ENCODE peak calls at places on chromosomes 13 and 19, in ten cellular contexts. E is heart right ventricle; Z is NB4; H is AG04449; U is A549; J is AG04450; B is PC-3; D is PC-9; R is GM23248; T is CD8-positive, alpha-beta memory T cell. M is an unnamed sample.

GRCh38 chr19:44681992-44682790 is 10.9 kb downstream of the CEACAM19 start:
- DNase-seq in E (no peak), Z (no peak), H (no peak), U (no peak), J (no peak), B (no peak), D (no peak), R (no peak), T (no peak), M (no peak)

GRCh38 chr19:2050991-2051770 is at the start of gene MKNK2:
- DNase-seq in E (peak), Z (peak), H (no peak), U (peak), J (peak), B (peak), D (peak), R (peak), T (peak), M (peak)

GRCh38 chr19:47865166-47865565 is 6.1 kb downstream of the TPRX2 start:
- DNase-seq in E (no peak), Z (no peak), H (no peak), U (no peak), J (no peak), B (no peak), D (no peak), R (no peak), T (no peak), M (no peak)

GRCh38 chr19:58279042-58279924 is 528 bp downstream of the ZNF8 start:
- DNase-seq in E (peak), Z (peak), H (no peak), U (peak), J (peak), B (peak), D (peak), R (peak), T (peak), M (peak)

GRCh38 chr19:43476606-43477005 is 11.2 kb upstream of the LYPD3 start:
- DNase-seq in E (no peak), Z (no peak), H (peak), U (no peak), J (peak), B (peak), D (peak), R (peak), T (no peak), M (peak)

GRCh38 chr13:101708115-101708514 is 255.6 kb downstream of the ITGBL1 start:
- DNase-seq in E (no peak), Z (no peak), H (no peak), U (no peak), J (no peak), B (no peak), D (no peak), R (no peak), T (no peak), M (no peak)

GRCh38 chr19:9847087-9847671 is 12.1 kb downstream of the PIN1 start:
- DNase-seq in E (no peak), Z (peak), H (peak), U (peak), J (peak), B (peak), D (no peak), R (peak), T (no peak), M (peak)

GRCh38 chr19:2500861-2501260 is 24.9 kb downstream of the GADD45B start:
- DNase-seq in E (no peak), Z (no peak), H (no peak), U (no peak), J (no peak), B (no peak), D (no peak), R (no peak), T (no peak), M (no peak)

GRCh38 chr13:64186503-64186902 is 2770.9 kb upstream of the PCDH20 start:
- DNase-seq in E (no peak), Z (no peak), H (peak), U (no peak), J (no peak), B (no peak), D (no peak), R (no peak), T (no peak), M (no peak)

GRCh38 chr13:108915634-108916497 is 286.5 kb downstream of the MYO16 start:
- DNase-seq in E (peak), Z (peak), H (no peak), U (peak), J (peak), B (peak), D (peak), R (peak), T (no peak), M (peak)

GRCh38 chr13:95375706-95376105 is 74.5 kb upstream of the ABCC4 start:
- DNase-seq in E (no peak), Z (no peak), H (no peak), U (no peak), J (no peak), B (no peak), D (no peak), R (no peak), T (no peak), M (no peak)

GRCh38 chr13:32587014-32587773 is 942 bp downstream of the PDS5B start:
- DNase-seq in E (peak), Z (peak), H (no peak), U (peak), J (no peak), B (peak), D (peak), R (peak), T (peak), M (peak)

GRCh38 chr19:656751-657559 is 6.1 kb downstream of the RNF126 start:
- DNase-seq in E (no peak), Z (no peak), H (no peak), U (no peak), J (no peak), B (no peak), D (no peak), R (no peak), T (no peak), M (no peak)

GRCh38 chr13:37290691-37291090 is 185.2 kb upstream of the CSNK1A1L start:
- DNase-seq in E (no peak), Z (no peak), H (no peak), U (no peak), J (no peak), B (no peak), D (no peak), R (no peak), T (no peak), M (no peak)

GRCh38 chr19:32012886-32013635 is 332.3 kb upstream of the ZNF507 start:
- DNase-seq in E (no peak), Z (no peak), H (no peak), U (no peak), J (no peak), B (no peak), D (no peak), R (no peak), T (no peak), M (no peak)

GRCh38 chr13:44155422-44156293 is 218.0 kb upstream of the SERP2 start:
- DNase-seq in E (peak), Z (no peak), H (no peak), U (no peak), J (no peak), B (no peak), D (no peak), R (peak), T (no peak), M (peak)

GRCh38 chr13:44157614-44158013 is 216.0 kb upstream of the SERP2 start:
- DNase-seq in E (no peak), Z (no peak), H (no peak), U (no peak), J (no peak), B (no peak), D (no peak), R (no peak), T (no peak), M (no peak)

GRCh38 chr13:44158055-44158655 is 215.5 kb upstream of the SERP2 start:
- DNase-seq in E (no peak), Z (no peak), H (no peak), U (no peak), J (no peak), B (no peak), D (no peak), R (no peak), T (no peak), M (no peak)

GRCh38 chr13:44158741-44159632 is 214.6 kb upstream of the SERP2 start:
- DNase-seq in E (no peak), Z (no peak), H (no peak), U (no peak), J (no peak), B (no peak), D (no peak), R (no peak), T (no peak), M (peak)

DNA sequence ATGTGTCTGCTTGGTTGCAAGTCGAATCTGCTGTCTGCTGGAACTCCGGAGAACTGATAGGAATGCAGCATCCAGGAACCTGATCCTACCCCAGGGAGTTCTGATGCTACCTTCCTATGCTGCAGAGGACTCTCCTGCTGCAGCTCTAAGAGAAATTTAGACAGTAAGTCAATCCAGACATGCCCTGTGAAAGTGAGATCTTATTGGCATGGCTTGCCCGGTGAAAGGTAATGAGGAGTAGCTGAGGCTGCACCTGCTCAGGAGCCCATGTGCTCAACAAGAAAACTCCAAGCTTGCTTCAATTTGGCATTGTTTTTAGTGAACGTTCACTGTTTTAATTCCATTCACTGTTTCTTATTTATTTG is 217.3 kb upstream of the SERP2 start:
- DNase-seq in E (no peak), Z (no peak), H (no peak), U (no peak), J (no peak), B (no peak), D (no peak), R (no peak), T (no peak), M (no peak)
- H3K4me3 ChIP-seq in E (peak), Z (no peak), H (no peak), U (no peak), J (no peak), B (no peak), D (no peak), R (peak), T (no peak), M (no peak)

DNA sequence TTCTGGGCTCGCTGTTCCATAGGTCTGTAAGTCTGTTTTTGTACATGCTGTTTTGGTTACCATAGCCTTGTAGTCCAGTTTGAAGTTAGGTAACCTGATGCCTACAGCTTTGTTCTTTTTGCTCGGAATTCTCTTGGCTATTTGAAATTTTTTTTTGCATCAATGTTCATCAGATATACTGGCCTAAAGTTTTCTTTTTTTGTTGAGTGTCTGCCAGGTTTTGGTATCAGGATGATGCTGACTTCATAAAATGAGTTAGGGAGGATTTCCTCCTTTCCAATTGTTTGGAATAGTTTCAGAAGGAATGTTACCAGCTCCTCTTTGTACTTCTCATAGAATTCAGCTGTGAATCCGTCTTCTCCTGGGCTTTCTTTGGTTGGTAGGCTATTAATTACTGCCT is 397.8 kb upstream of the HTR2A start:
- DNase-seq in E (no peak), Z (no peak), H (no peak), U (no peak), J (no peak), B (no peak), D (no peak), R (no peak), T (no peak), M (no peak)
- H3K4me3 ChIP-seq in E (no peak), Z (no peak), H (no peak), U (no peak), J (no peak), B (no peak), D (no peak), R (no peak), T (no peak), M (no peak)

DNA sequence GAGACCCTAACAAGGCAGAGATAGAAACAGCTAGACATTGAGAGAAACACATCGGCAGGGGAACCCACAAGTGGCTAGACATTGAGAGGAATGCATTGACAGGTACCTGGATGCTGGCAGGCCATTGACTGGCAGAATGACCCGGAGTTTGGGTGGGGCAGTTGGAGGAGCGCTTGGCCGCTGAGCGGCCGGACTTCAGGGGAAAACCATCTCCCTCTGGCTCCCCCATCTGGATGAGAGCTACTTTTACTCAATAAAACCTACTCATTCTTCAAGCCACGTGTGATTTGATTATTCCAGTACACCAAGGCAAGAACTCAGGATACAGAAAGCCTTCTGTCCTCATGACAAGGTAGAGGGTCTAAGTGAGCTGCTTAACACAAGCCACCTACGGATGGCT is 473.4 kb downstream of the SLITRK5 start:
- DNase-seq in E (no peak), Z (no peak), H (no peak), U (no peak), J (no peak), B (no peak), D (no peak), R (no peak), T (no peak), M (no peak)
- H3K4me3 ChIP-seq in E (no peak), Z (no peak), H (no peak), U (no peak), J (no peak), B (no peak), D (no peak), R (no peak), T (no peak), M (no peak)

GRCh38 chr13:43935878-43936277 is 56.2 kb downstream of the LACC1 start:
- DNase-seq in E (no peak), Z (no peak), H (no peak), U (no peak), J (no peak), B (no peak), D (no peak), R (peak), T (no peak), M (peak)
- H3K4me3 ChIP-seq in E (no peak), Z (no peak), H (no peak), U (no peak), J (no peak), B (no peak), D (no peak), R (no peak), T (no peak), M (no peak)

GRCh38 chr19:7203317-7203716 is 90.9 kb downstream of the INSR start:
- DNase-seq in E (no peak), Z (no peak), H (no peak), U (no peak), J (no peak), B (no peak), D (no peak), R (no peak), T (no peak), M (no peak)

GRCh38 chr19:7197760-7198696 is 96.2 kb downstream of the INSR start:
- DNase-seq in E (peak), Z (peak), H (peak), U (peak), J (peak), B (peak), D (peak), R (peak), T (peak), M (peak)

GRCh38 chr19:7200739-7201138 is 93.5 kb downstream of the INSR start:
- DNase-seq in E (no peak), Z (peak), H (no peak), U (no peak), J (no peak), B (no peak), D (no peak), R (no peak), T (no peak), M (no peak)

GRCh38 chr19:7199613-7200533 is 94.3 kb downstream of the INSR start:
- DNase-seq in E (no peak), Z (peak), H (no peak), U (peak), J (no peak), B (no peak), D (no peak), R (no peak), T (no peak), M (no peak)

GRCh38 chr19:7202888-7203287 is 91.3 kb downstream of the INSR start:
- DNase-seq in E (no peak), Z (no peak), H (no peak), U (no peak), J (no peak), B (no peak), D (no peak), R (no peak), T (no peak), M (no peak)
- H3K4me3 ChIP-seq in E (no peak), Z (no peak), H (no peak), U (no peak), J (no peak), B (no peak), D (no peak), R (no peak), T (no peak), M (no peak)

DNA sequence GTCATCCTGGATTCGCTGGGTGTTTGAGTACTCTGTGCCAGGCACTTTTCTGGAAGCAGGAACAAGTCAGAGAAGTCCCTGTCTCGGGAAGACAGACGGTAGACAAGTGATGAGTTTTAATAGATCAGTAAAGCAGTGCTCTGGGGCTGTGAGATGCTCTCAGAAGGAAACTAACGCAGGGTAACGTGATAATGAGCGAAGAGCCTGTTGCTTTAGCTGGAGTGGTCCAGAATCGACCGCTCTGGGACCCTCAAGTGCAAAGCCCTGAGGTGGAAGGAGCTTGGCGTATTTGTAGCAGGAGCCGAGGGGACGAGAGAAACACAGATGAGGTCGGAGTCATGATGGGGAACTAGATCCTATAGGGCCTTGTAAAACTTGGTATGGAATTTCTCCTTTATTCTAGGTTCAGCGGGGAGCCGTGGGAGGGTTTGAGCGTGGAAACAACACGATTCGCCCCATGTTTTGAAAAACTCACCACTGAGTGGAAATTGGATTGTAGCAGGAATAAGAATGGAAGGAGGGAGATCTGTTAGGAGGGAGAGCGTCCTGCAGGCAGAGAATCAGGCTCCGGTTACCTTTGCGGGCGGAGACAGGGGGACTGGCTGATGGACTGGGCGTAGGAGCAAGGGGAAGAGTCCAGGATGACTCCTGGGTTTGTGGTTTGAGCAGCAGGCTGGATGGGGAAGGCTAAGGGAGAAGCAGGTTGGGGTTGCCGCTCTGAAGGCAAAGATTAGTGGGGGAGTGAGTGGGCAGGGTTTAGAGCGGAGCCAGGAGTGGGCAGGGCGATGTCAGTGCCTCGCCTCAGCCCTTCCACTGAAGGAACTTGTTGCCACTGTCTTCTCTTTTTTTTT is 763 bp downstream of the POLD1 start:
- DNase-seq in E (no peak), Z (peak), H (no peak), U (no peak), J (no peak), B (peak), D (peak), R (peak), T (no peak), M (peak)
- H3K4me3 ChIP-seq in E (peak), Z (peak), H (peak), U (peak), J (peak), B (peak), D (peak), R (peak), T (peak), M (peak)

M was measured in cardiac muscle cell.